ENCODE peak calls at places on chromosome 4, in four cellular contexts. One of them, this sample, is unnamed.

GRCh38 chr4:132180020-132180427 is 969.1 kb upstream of the PCDH10 start:
- DNase-seq in Peyer's patch: no peak
- DNase-seq in AG10803: peak
- DNase-seq in left lung: no peak
- DNase-seq in this sample: no peak

GRCh38 chr4:61079976-61080375 is 120.2 kb upstream of the ADGRL3 start:
- DNase-seq in Peyer's patch: no peak
- DNase-seq in AG10803: no peak
- DNase-seq in left lung: no peak
- DNase-seq in this sample: no peak

GRCh38 chr4:158259955-158260575 is 49.8 kb downstream of the TMEM144 start:
- DNase-seq in Peyer's patch: no peak
- DNase-seq in AG10803: peak
- DNase-seq in left lung: no peak
- DNase-seq in this sample: no peak

GRCh38 chr4:35695401-35695800 is 548.9 kb downstream of the ARAP2 start:
- DNase-seq in Peyer's patch: no peak
- DNase-seq in AG10803: no peak
- DNase-seq in left lung: no peak
- DNase-seq in this sample: no peak

GRCh38 chr4:129623233-129623632 is 527.3 kb downstream of the C4orf33 start:
- DNase-seq in Peyer's patch: no peak
- DNase-seq in AG10803: no peak
- DNase-seq in left lung: no peak
- DNase-seq in this sample: peak

GRCh38 chr4:130077275-130077674 is 981.3 kb downstream of the C4orf33 start:
- DNase-seq in Peyer's patch: no peak
- DNase-seq in AG10803: no peak
- DNase-seq in left lung: no peak
- DNase-seq in this sample: no peak

GRCh38 chr4:77073106-77073858 is 2.5 kb downstream of the CCNI start:
- DNase-seq in Peyer's patch: no peak
- DNase-seq in AG10803: peak
- DNase-seq in left lung: no peak
- DNase-seq in this sample: no peak

GRCh38 chr4:87575408-87575807 is 32.9 kb upstream of the DSPP start:
- DNase-seq in Peyer's patch: no peak
- DNase-seq in AG10803: peak
- DNase-seq in left lung: no peak
- DNase-seq in this sample: no peak

GRCh38 chr4:142883433-142883832 is 37.3 kb upstream of the INPP4B start:
- DNase-seq in Peyer's patch: no peak
- DNase-seq in AG10803: no peak
- DNase-seq in left lung: no peak
- DNase-seq in this sample: no peak

GRCh38 chr4:118950929-118951570 is 62.4 kb downstream of the SYNPO2 start:
- DNase-seq in Peyer's patch: no peak
- DNase-seq in AG10803: no peak
- DNase-seq in left lung: no peak
- DNase-seq in this sample: no peak

GRCh38 chr4:118947095-118947494 is 58.4 kb downstream of the SYNPO2 start:
- DNase-seq in Peyer's patch: no peak
- DNase-seq in AG10803: no peak
- DNase-seq in left lung: no peak
- DNase-seq in this sample: no peak

GRCh38 chr4:118948545-118949144 is 60.0 kb downstream of the SYNPO2 start:
- DNase-seq in Peyer's patch: no peak
- DNase-seq in AG10803: no peak
- DNase-seq in left lung: no peak
- DNase-seq in this sample: no peak

GRCh38 chr4:118953276-118953675 is 64.6 kb downstream of the SYNPO2 start:
- DNase-seq in Peyer's patch: no peak
- DNase-seq in AG10803: no peak
- DNase-seq in left lung: no peak
- DNase-seq in this sample: no peak

DNA sequence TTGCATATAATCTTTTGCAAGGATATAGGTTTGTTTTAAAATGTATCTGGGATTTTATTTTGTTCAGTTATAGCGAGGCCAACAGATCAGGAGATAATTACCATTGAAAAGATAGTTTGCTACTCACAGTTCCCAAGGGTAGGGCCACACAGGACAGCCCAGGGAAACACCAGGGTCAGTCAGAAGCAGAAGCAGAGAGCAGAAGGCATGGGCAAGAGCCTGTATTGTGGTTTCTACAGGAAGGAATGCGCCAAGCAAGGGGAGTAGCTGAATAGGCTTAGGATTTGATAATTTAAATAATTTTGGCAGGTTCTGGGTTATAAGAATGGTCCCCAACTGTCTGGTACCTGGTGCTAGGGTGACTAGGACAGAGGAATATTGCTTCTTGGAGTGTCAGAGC is 61.6 kb downstream of the SYNPO2 start:
- DNase-seq in Peyer's patch: no peak
- DNase-seq in AG10803: no peak
- DNase-seq in left lung: no peak
- DNase-seq in this sample: no peak
- H3K4me3 ChIP-seq in Peyer's patch: no peak
- H3K4me3 ChIP-seq in AG10803: no peak
- H3K4me3 ChIP-seq in left lung: no peak
- H3K4me3 ChIP-seq in this sample: no peak

GRCh38 chr4:138832563-138832962 is 183.0 kb upstream of the NOCT start:
- DNase-seq in Peyer's patch: no peak
- DNase-seq in AG10803: no peak
- DNase-seq in left lung: no peak
- DNase-seq in this sample: no peak

GRCh38 chr4:138839574-138839973 is 176.0 kb upstream of the NOCT start:
- DNase-seq in Peyer's patch: no peak
- DNase-seq in AG10803: no peak
- DNase-seq in left lung: no peak
- DNase-seq in this sample: no peak

GRCh38 chr4:138834029-138834428 is 181.6 kb upstream of the NOCT start:
- DNase-seq in Peyer's patch: no peak
- DNase-seq in AG10803: no peak
- DNase-seq in left lung: no peak
- DNase-seq in this sample: no peak

GRCh38 chr4:138838251-138838650 is 177.3 kb upstream of the NOCT start:
- DNase-seq in Peyer's patch: no peak
- DNase-seq in AG10803: no peak
- DNase-seq in left lung: no peak
- DNase-seq in this sample: no peak

GRCh38 chr4:138835833-138836521 is 179.6 kb upstream of the NOCT start:
- DNase-seq in Peyer's patch: peak
- DNase-seq in AG10803: peak
- DNase-seq in left lung: no peak
- DNase-seq in this sample: no peak
- TF ChIP-seq CTCF in Peyer's patch: peak
- TF ChIP-seq CTCF in AG10803: no peak
- TF ChIP-seq CTCF in left lung: no peak
- TF ChIP-seq CTCF in this sample: no peak

DNA sequence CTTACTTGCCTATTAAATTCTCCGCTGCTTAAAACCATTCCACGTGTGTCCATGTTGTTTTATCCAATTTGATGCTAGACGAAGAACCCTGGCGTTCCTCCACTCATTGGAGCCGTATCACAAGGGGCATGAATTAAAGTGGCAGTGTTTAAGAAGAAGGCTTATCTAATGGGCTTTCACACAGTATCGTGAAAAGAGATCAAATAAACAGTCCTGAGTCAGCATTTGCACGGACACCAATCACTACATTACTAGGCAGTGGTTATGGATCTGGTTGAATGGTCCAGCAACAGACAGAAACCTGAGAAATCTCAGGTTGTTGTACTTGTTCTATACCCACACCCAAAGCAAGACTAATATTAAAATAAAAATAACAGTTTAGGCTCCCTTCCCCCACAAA is 671.6 kb downstream of the FAT4 start:
- DNase-seq in Peyer's patch: no peak
- DNase-seq in AG10803: no peak
- DNase-seq in left lung: no peak
- DNase-seq in this sample: no peak
- H3K4me3 ChIP-seq in Peyer's patch: no peak
- H3K4me3 ChIP-seq in AG10803: no peak
- H3K4me3 ChIP-seq in left lung: no peak
- H3K4me3 ChIP-seq in this sample: no peak

GRCh38 chr4:5639556-5639955 is 68.8 kb downstream of the EVC2 start:
- DNase-seq in Peyer's patch: no peak
- DNase-seq in AG10803: no peak
- DNase-seq in left lung: no peak
- DNase-seq in this sample: no peak

GRCh38 chr4:5638316-5638715 is 70.0 kb downstream of the EVC2 start:
- DNase-seq in Peyer's patch: no peak
- DNase-seq in AG10803: peak
- DNase-seq in left lung: no peak
- DNase-seq in this sample: no peak

GRCh38 chr4:5638976-5639375 is 69.4 kb downstream of the EVC2 start:
- DNase-seq in Peyer's patch: no peak
- DNase-seq in AG10803: peak
- DNase-seq in left lung: no peak
- DNase-seq in this sample: no peak

GRCh38 chr4:5635826-5636196 is 72.5 kb downstream of the EVC2 start:
- DNase-seq in Peyer's patch: no peak
- DNase-seq in AG10803: peak
- DNase-seq in left lung: no peak
- DNase-seq in this sample: no peak

GRCh38 chr4:5636766-5637670 is 71.3 kb downstream of the EVC2 start:
- DNase-seq in Peyer's patch: no peak
- DNase-seq in AG10803: no peak
- DNase-seq in left lung: no peak
- DNase-seq in this sample: no peak
- TF ChIP-seq CTCF in Peyer's patch: no peak
- TF ChIP-seq CTCF in AG10803: no peak
- TF ChIP-seq CTCF in left lung: no peak
- TF ChIP-seq CTCF in this sample: no peak

GRCh38 chr4:137125011-137125410 is 407.3 kb downstream of the PCDH18 start:
- DNase-seq in Peyer's patch: no peak
- DNase-seq in AG10803: peak
- DNase-seq in left lung: no peak
- DNase-seq in this sample: peak
- H3K4me3 ChIP-seq in Peyer's patch: no peak
- H3K4me3 ChIP-seq in AG10803: peak
- H3K4me3 ChIP-seq in left lung: no peak
- H3K4me3 ChIP-seq in this sample: no peak

DNA sequence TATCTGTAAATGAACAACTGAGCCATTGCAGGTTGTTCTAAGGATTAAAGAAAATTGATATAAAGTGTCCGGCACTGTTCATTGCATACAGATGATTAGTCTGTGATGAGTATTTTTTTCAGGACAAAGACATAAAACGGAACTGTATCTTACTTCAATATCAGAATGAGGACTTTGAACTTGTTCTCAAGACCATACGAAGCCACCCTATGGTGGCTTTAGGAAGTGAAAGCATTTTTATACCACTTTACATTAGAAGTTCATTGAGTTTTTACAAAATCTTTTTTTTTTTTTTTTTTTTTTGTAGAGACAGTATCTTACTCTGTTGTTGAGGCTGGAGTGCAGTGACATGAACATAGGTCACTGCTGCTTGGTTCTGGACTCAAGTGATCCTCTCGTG is 45.2 kb upstream of the TRIM2 start:
- DNase-seq in Peyer's patch: no peak
- DNase-seq in AG10803: no peak
- DNase-seq in left lung: no peak
- DNase-seq in this sample: no peak
- TF ChIP-seq CTCF in Peyer's patch: peak
- TF ChIP-seq CTCF in AG10803: no peak
- TF ChIP-seq CTCF in left lung: no peak
- TF ChIP-seq CTCF in this sample: no peak

GRCh38 chr4:22238742-22239141 is 277.1 kb downstream of the ADGRA3 start:
- DNase-seq in Peyer's patch: peak
- DNase-seq in AG10803: no peak
- DNase-seq in left lung: no peak
- DNase-seq in this sample: no peak

GRCh38 chr4:22235798-22236197 is 280.1 kb downstream of the ADGRA3 start:
- DNase-seq in Peyer's patch: no peak
- DNase-seq in AG10803: no peak
- DNase-seq in left lung: no peak
- DNase-seq in this sample: no peak

GRCh38 chr4:22237155-22237751 is 278.6 kb downstream of the ADGRA3 start:
- DNase-seq in Peyer's patch: peak
- DNase-seq in AG10803: no peak
- DNase-seq in left lung: no peak
- DNase-seq in this sample: peak

GRCh38 chr4:22240814-22241213 is 275.1 kb downstream of the ADGRA3 start:
- DNase-seq in Peyer's patch: no peak
- DNase-seq in AG10803: no peak
- DNase-seq in left lung: no peak
- DNase-seq in this sample: no peak

DNA sequence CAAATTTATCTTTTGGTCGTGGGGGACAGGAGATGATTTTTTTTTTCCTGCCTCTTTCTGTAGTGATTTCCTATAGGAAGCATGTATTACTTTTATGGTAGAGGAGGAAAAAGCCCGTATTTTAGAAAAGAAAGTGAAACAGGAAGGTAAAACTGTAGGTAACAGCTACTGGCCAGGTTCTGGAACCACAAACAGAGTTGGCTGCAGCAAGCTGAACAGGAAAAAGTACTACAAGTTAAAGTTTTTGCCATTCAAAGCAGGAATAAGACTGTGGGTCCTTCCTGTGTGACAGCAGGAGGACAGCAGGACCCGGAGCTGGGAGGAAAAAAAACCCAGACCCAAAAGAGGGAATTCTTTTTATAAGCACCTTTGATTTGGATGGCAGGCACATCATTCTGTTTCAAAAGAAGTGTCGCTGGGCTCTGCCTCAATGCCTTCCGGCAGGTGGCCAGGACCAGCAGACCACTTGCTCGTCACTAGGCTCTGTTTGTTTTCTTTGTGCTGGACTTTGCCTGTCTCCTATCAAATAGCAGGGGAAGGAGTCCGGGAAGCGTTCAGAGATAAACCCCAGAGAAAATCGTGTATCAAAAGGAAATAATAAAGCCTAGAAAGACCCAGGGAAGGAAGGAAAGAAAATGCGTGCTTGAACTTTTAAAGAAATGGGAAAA is 277.9 kb downstream of the ADGRA3 start:
- DNase-seq in Peyer's patch: peak
- DNase-seq in AG10803: no peak
- DNase-seq in left lung: no peak
- DNase-seq in this sample: peak
- H3K4me3 ChIP-seq in Peyer's patch: peak
- H3K4me3 ChIP-seq in AG10803: no peak
- H3K4me3 ChIP-seq in left lung: no peak
- H3K4me3 ChIP-seq in this sample: no peak

GRCh38 chr4:26163425-26164362 is 157.1 kb upstream of the RBPJ start:
- DNase-seq in Peyer's patch: no peak
- DNase-seq in AG10803: no peak
- DNase-seq in left lung: no peak
- DNase-seq in this sample: no peak

GRCh38 chr4:26157541-26157940 is 163.3 kb upstream of the RBPJ start:
- DNase-seq in Peyer's patch: no peak
- DNase-seq in AG10803: no peak
- DNase-seq in left lung: no peak
- DNase-seq in this sample: no peak

GRCh38 chr4:26162095-26162494 is 158.7 kb upstream of the RBPJ start:
- DNase-seq in Peyer's patch: no peak
- DNase-seq in AG10803: no peak
- DNase-seq in left lung: no peak
- DNase-seq in this sample: no peak

GRCh38 chr4:26161030-26161824 is 159.6 kb upstream of the RBPJ start:
- DNase-seq in Peyer's patch: no peak
- DNase-seq in AG10803: no peak
- DNase-seq in left lung: no peak
- DNase-seq in this sample: no peak
- TF ChIP-seq CTCF in Peyer's patch: peak
- TF ChIP-seq CTCF in AG10803: peak
- TF ChIP-seq CTCF in left lung: no peak
- TF ChIP-seq CTCF in this sample: no peak

GRCh38 chr4:185811509-185812364 is at the start of gene SORBS2:
- DNase-seq in Peyer's patch: peak
- DNase-seq in AG10803: peak
- DNase-seq in left lung: peak
- DNase-seq in this sample: peak
- H3K4me3 ChIP-seq in Peyer's patch: peak
- H3K4me3 ChIP-seq in AG10803: no peak
- H3K4me3 ChIP-seq in left lung: peak
- H3K4me3 ChIP-seq in this sample: peak

This sample was measured in pancreas.